ENCODE peak calls at places on chromosome 5, in six cellular contexts. D is cardiac fibroblast, Z is body of pancreas, V is MM.1S, W is cardiac muscle cell, P is prostate gland. K is an unnamed sample.

GRCh38 chr5:83931969-83932368 is 211.3 kb upstream of the HAPLN1 start:
- DNase-seq in D (no peak), Z (no peak), V (no peak), W (no peak), P (no peak), K (no peak)

GRCh38 chr5:16437974-16438373 is 27.6 kb downstream of the ZNF622 start:
- DNase-seq in D (peak), Z (no peak), V (no peak), W (no peak), P (no peak), K (no peak)

GRCh38 chr5:65209341-65209740 is 272.4 kb downstream of the ADAMTS6 start:
- DNase-seq in D (peak), Z (no peak), V (no peak), W (no peak), P (no peak), K (no peak)

GRCh38 chr5:62346727-62347126 is 40.7 kb downstream of the KIF2A start:
- DNase-seq in D (no peak), Z (no peak), V (no peak), W (no peak), P (no peak), K (no peak)

GRCh38 chr5:76082790-76083554 is at the start of gene SV2C:
- DNase-seq in D (peak), Z (no peak), V (peak), W (peak), P (no peak), K (peak)

GRCh38 chr5:175214152-175214551 is 229.8 kb downstream of the DRD1 start:
- DNase-seq in D (peak), Z (no peak), V (no peak), W (no peak), P (peak), K (no peak)

GRCh38 chr5:39226558-39226957 is 7.2 kb upstream of the FYB1 start:
- DNase-seq in D (no peak), Z (no peak), V (no peak), W (no peak), P (no peak), K (no peak)

GRCh38 chr5:163595851-163596399 is 90.5 kb downstream of the MAT2B start:
- DNase-seq in D (no peak), Z (no peak), V (no peak), W (no peak), P (no peak), K (no peak)

GRCh38 chr5:155529366-155529765 is 515.8 kb downstream of the KIF4B start:
- DNase-seq in D (no peak), Z (no peak), V (no peak), W (no peak), P (no peak), K (no peak)

GRCh38 chr5:131854134-131854533 is 57.3 kb upstream of the FNIP1 start:
- DNase-seq in D (peak), Z (no peak), V (peak), W (no peak), P (no peak), K (no peak)

GRCh38 chr5:84301535-84301934 is 83.1 kb downstream of the EDIL3 start:
- DNase-seq in D (peak), Z (no peak), V (no peak), W (no peak), P (no peak), K (no peak)

GRCh38 chr5:95812100-95812472 is 10.4 kb downstream of the GLRX start:
- DNase-seq in D (no peak), Z (no peak), V (no peak), W (peak), P (no peak), K (no peak)

GRCh38 chr5:15463231-15463630 is 36.7 kb upstream of the FBXL7 start:
- DNase-seq in D (peak), Z (no peak), V (peak), W (peak), P (no peak), K (no peak)

GRCh38 chr5:10594591-10595210 is 30.8 kb downstream of the ANKRD33B start:
- DNase-seq in D (peak), Z (no peak), V (no peak), W (no peak), P (no peak), K (no peak)

GRCh38 chr5:106545325-106545724 is 1125.4 kb downstream of the EFNA5 start:
- DNase-seq in D (peak), Z (no peak), V (no peak), W (no peak), P (no peak), K (no peak)

GRCh38 chr5:102290004-102290403 is 6.1 kb downstream of the SLCO4C1 start:
- DNase-seq in D (no peak), Z (no peak), V (no peak), W (no peak), P (no peak), K (no peak)

GRCh38 chr5:142208777-142209312 is 100.3 kb downstream of the NDFIP1 start:
- DNase-seq in D (no peak), Z (no peak), V (no peak), W (no peak), P (no peak), K (no peak)

GRCh38 chr5:125890387-125890955 is 532.7 kb upstream of the GRAMD2B start:
- DNase-seq in D (no peak), Z (no peak), V (no peak), W (no peak), P (no peak), K (no peak)

GRCh38 chr5:149036168-149036567 is 26.7 kb downstream of the SH3TC2 start:
- DNase-seq in D (no peak), Z (no peak), V (no peak), W (no peak), P (no peak), K (no peak)

GRCh38 chr5:117665121-117665520 is 1090.5 kb upstream of the SEMA6A start:
- DNase-seq in D (no peak), Z (no peak), V (no peak), W (no peak), P (no peak), K (no peak)

GRCh38 chr5:103915081-103915480 is 352.5 kb upstream of the NUDT12 start:
- DNase-seq in D (no peak), Z (no peak), V (no peak), W (no peak), P (no peak), K (no peak)

GRCh38 chr5:10352404-10353240 is 873 bp upstream of the MARCHF6 start:
- DNase-seq in D (no peak), Z (no peak), V (peak), W (peak), P (no peak), K (peak)

GRCh38 chr5:73748510-73749410 is 122.8 kb downstream of the ARHGEF28 start:
- DNase-seq in D (peak), Z (no peak), V (no peak), W (no peak), P (no peak), K (no peak)

GRCh38 chr5:388266-389196 is 54.4 kb upstream of the EXOC3 start:
- DNase-seq in D (no peak), Z (no peak), V (no peak), W (no peak), P (peak), K (peak)

GRCh38 chr5:179120951-179121666 is 60.9 kb downstream of the ZNF354C start:
- DNase-seq in D (no peak), Z (no peak), V (no peak), W (no peak), P (no peak), K (no peak)

GRCh38 chr5:38923661-38924451 is 78.0 kb downstream of the OSMR start:
- DNase-seq in D (peak), Z (no peak), V (no peak), W (no peak), P (no peak), K (no peak)

GRCh38 chr5:159097461-159098284 is 2.0 kb downstream of the EBF1 start:
- DNase-seq in D (peak), Z (no peak), V (no peak), W (no peak), P (no peak), K (peak)

GRCh38 chr5:66436721-66437120 is 159.5 kb upstream of the MAST4 start:
- DNase-seq in D (no peak), Z (no peak), V (no peak), W (no peak), P (no peak), K (no peak)
- TF ChIP-seq CTCF in D (peak), Z (no peak), V (peak), W (peak), P (no peak), K (peak)

DNA sequence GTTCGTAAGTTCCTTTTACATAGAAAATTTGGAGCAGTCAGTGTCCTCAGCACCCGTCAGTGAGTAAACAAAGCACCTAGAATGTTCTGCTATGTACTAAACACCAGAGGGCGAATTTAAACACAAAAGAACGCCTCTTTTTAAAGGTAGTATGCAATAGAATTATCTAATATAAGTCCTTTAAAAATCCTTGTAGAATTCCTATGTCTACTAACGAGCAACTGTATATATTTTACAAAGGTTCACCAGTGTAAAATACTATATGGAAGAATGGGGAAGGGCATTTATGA is 499 bp upstream of the TMEM232 start:
- DNase-seq in D (no peak), Z (no peak), V (peak), W (peak), P (no peak), K (no peak)
- TF ChIP-seq CTCF in D (no peak), Z (peak), V (peak), W (no peak), P (no peak), K (peak)

GRCh38 chr5:42228279-42228678 is 195.0 kb upstream of the GHR start:
- DNase-seq in D (peak), Z (no peak), V (no peak), W (peak), P (no peak), K (no peak)
- TF ChIP-seq CTCF in D (peak), Z (no peak), V (no peak), W (no peak), P (no peak), K (no peak)

GRCh38 chr5:6424700-6425099 is 24.0 kb upstream of the UBE2QL1 start:
- DNase-seq in D (no peak), Z (no peak), V (no peak), W (no peak), P (no peak), K (no peak)

GRCh38 chr5:6431214-6432195 is 17.2 kb upstream of the UBE2QL1 start:
- DNase-seq in D (no peak), Z (no peak), V (no peak), W (peak), P (no peak), K (no peak)

GRCh38 chr5:6430418-6431028 is 18.1 kb upstream of the UBE2QL1 start:
- DNase-seq in D (no peak), Z (no peak), V (peak), W (no peak), P (no peak), K (no peak)

GRCh38 chr5:6424110-6424659 is 24.5 kb upstream of the UBE2QL1 start:
- DNase-seq in D (no peak), Z (no peak), V (no peak), W (no peak), P (no peak), K (no peak)

GRCh38 chr5:6427689-6428088 is 21.0 kb upstream of the UBE2QL1 start:
- DNase-seq in D (no peak), Z (no peak), V (no peak), W (no peak), P (no peak), K (no peak)
- TF ChIP-seq CTCF in D (no peak), Z (no peak), V (no peak), W (no peak), P (no peak), K (no peak)

DNA sequence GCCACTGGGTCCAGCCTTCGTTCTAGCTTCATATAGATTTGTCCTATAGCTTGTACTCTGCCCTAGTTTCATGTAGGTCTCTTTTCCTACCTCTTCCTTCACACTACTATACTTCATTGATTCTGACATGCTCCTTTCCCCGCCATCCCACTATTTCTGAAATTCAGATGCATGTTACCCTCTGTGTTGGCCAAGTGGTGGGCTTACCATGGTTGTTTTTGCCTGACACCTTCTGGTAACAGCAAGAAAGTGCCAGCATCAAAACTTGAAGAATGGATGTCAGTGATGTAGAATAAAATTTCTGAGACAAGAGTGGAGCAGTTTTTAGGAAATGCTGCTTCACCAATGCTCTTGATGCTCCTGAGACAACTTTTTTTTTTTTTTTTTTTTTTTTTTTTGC is 19.5 kb upstream of the SERINC5 start:
- DNase-seq in D (peak), Z (no peak), V (no peak), W (peak), P (no peak), K (no peak)
- TF ChIP-seq CTCF in D (peak), Z (peak), V (peak), W (peak), P (peak), K (peak)

K was measured in GM10248.